ENCODE peak calls at places on chromosome 10, in four cellular contexts. J is A549, Q is WERI-Rb-1, D is keratinocyte. M is an unnamed sample.

GRCh38 chr10:42475168-42476098 is 162.9 kb downstream of the ZNF33B start:
- DNase-seq in J (no peak), Q (no peak), D (no peak), M (no peak)

GRCh38 chr10:37534166-37534565 is 323.2 kb downstream of the ZNF248 start:
- DNase-seq in J (no peak), Q (no peak), D (no peak), M (no peak)

GRCh38 chr10:68871105-68871711 is 29.9 kb upstream of the DDX50 start:
- DNase-seq in J (no peak), Q (peak), D (no peak), M (no peak)

GRCh38 chr10:56547163-56547562 is 186.1 kb upstream of the ZWINT start:
- DNase-seq in J (no peak), Q (no peak), D (no peak), M (no peak)

GRCh38 chr10:112295853-112296830 is 12.9 kb downstream of the TECTB start:
- DNase-seq in J (no peak), Q (no peak), D (no peak), M (no peak)

GRCh38 chr10:1153253-1153763 is 97.1 kb downstream of the WDR37 start:
- DNase-seq in J (no peak), Q (no peak), D (no peak), M (no peak)

GRCh38 chr10:71517310-71518159 is 120.8 kb downstream of the CDH23 start:
- DNase-seq in J (no peak), Q (no peak), D (no peak), M (no peak)

GRCh38 chr10:89615824-89616223 is 29.2 kb downstream of the PANK1 start:
- DNase-seq in J (no peak), Q (no peak), D (no peak), M (no peak)

DNA sequence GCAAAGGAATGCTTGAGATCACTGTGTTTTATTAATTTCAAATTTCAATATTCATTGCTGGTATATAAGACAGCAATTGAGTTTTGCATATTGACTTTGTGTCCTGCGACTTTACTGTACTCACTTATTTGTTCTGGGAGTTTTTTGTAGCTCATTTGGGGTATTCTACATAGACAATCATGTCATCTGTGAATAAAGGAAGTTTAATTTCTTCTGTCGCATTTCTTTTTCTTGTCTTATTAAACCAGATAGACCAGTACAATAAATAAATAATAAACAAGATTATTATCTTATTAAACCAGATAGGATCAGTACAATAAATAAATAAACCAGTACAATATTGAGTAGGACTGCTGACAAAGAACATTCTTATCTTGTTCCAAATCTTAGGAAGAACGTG is 448.2 kb downstream of the RPS24 start:
- DNase-seq in J (no peak), Q (no peak), D (no peak), M (no peak)
- H3K27ac ChIP-seq in J (no peak), Q (no peak), D (no peak), M (no peak)

GRCh38 chr10:114604357-114605129 is 53.5 kb downstream of the ABLIM1 start:
- DNase-seq in J (no peak), Q (no peak), D (no peak), M (no peak)
- H3K27ac ChIP-seq in J (peak), Q (no peak), D (no peak), M (no peak)

GRCh38 chr10:103555321-103555649 is 61.8 kb downstream of the NEURL1 start:
- DNase-seq in J (no peak), Q (no peak), D (no peak), M (no peak)

GRCh38 chr10:103556383-103557007 is 63.0 kb downstream of the NEURL1 start:
- DNase-seq in J (no peak), Q (no peak), D (no peak), M (no peak)

GRCh38 chr10:103557455-103557854 is 64.0 kb downstream of the NEURL1 start:
- DNase-seq in J (no peak), Q (no peak), D (no peak), M (no peak)

GRCh38 chr10:103554488-103555320 is 61.2 kb downstream of the NEURL1 start:
- DNase-seq in J (peak), Q (peak), D (peak), M (no peak)

DNA sequence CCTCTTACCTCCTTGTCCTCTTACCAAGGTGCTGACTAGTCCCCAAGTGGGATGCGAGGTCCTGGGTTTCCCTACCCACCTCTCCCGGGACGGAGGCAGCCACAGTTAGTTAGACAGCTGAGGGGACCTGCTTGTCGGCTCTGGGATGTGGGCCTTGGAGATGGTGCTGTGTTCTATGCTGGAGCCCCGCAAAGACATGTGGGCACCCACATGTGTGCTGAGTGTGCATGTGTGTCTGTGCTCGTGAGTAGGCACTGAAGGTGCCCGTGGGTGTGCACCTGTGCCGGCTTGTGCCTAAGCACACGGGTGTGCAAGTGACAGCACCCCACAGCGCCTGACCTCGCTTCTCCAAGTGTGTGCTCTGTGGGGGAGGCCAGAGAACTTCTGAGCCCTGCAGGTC is 62.2 kb downstream of the NEURL1 start:
- DNase-seq in J (no peak), Q (no peak), D (no peak), M (no peak)
- H3K27ac ChIP-seq in J (no peak), Q (peak), D (no peak), M (no peak)

GRCh38 chr10:76337641-76338040 is 906.2 kb downstream of the LRMDA start:
- DNase-seq in J (no peak), Q (no peak), D (no peak), M (no peak)
- H3K27ac ChIP-seq in J (peak), Q (no peak), D (no peak), M (no peak)

GRCh38 chr10:77355844-77356243 is 281.8 kb downstream of the KCNMA1 start:
- DNase-seq in J (peak), Q (no peak), D (peak), M (peak)
- H3K27ac ChIP-seq in J (peak), Q (no peak), D (peak), M (peak)

M was measured in epithelial cell of prostate.